ENCODE peak calls at places on chromosomes 2 and 18, in six cellular contexts. I is H9, A is trophoblast cell, Y is neuronal stem cell, O is mesendoderm, D is IMR-90. V is an unnamed sample.

GRCh38 chr18:35688757-35689156 is 107.2 kb downstream of the GALNT1 start:
- DNase-seq in D (no peak), O (peak; percentile 8), I (no peak), A (no peak), Y (no peak), V (no peak)

GRCh38 chr2:239765076-239765845 is 259.9 kb downstream of the NDUFA10 start:
- DNase-seq in I (no peak), A (no peak), Y (no peak), D (no peak), O (no peak), V (no peak)

GRCh38 chr18:68735498-68736343 is 20.8 kb upstream of the TMX3 start:
- DNase-seq in I (no peak), Y (peak; percentile 35), O (peak; percentile 48), D (peak; percentile 74), A (no peak), V (no peak)

GRCh38 chr2:46818141-46818552 is 97.5 kb downstream of the MCFD2 start:
- DNase-seq in O (no peak), Y (no peak), I (no peak), D (no peak), A (no peak), V (no peak)

GRCh38 chr2:1659951-1660565 is 84.3 kb downstream of the PXDN start:
- DNase-seq in O (no peak), I (peak; percentile 23), D (no peak), Y (no peak), A (no peak), V (no peak)

GRCh38 chr2:3527886-3528785 is 8.8 kb upstream of the ADI1 start:
- DNase-seq in Y (no peak), I (no peak), O (no peak), D (no peak), A (no peak), V (peak; percentile 32)

GRCh38 chr2:4420032-4420431 is 716.7 kb downstream of the DCDC2C start:
- DNase-seq in Y (no peak), D (no peak), A (no peak), I (no peak), O (peak; percentile 68), V (no peak)

GRCh38 chr2:9693138-9693520 is 62.3 kb upstream of the YWHAQ start:
- DNase-seq in O (no peak), I (no peak), A (no peak), D (peak; percentile 48), Y (no peak), V (no peak)

GRCh38 chr2:53512071-53512841 is 255.3 kb upstream of the CHAC2 start:
- DNase-seq in A (peak; percentile 76), Y (no peak), D (peak; percentile 79), I (no peak), O (no peak), V (no peak)

GRCh38 chr2:133986076-133986837 is 267.6 kb upstream of the MGAT5 start:
- DNase-seq in Y (no peak), D (peak; percentile 82), O (peak; percentile 73), I (no peak), A (no peak), V (no peak)

GRCh38 chr2:23460228-23460627 is 75.2 kb downstream of the KLHL29 start:
- DNase-seq in Y (no peak), O (peak; percentile 59), D (peak; percentile 47), A (no peak), I (no peak), V (no peak)

GRCh38 chr2:179974743-179975142 is 32.4 kb downstream of the CWC22 start:
- DNase-seq in A (peak; percentile 91), O (no peak), I (no peak), D (no peak), Y (no peak), V (no peak)

GRCh38 chr18:456361-456821 is 44.1 kb downstream of the COLEC12 start:
- DNase-seq in D (peak; percentile 43), I (no peak), Y (no peak), O (no peak), A (no peak), V (no peak)

GRCh38 chr2:66733361-66733760 is 298.4 kb downstream of the MEIS1 start:
- DNase-seq in I (no peak), Y (no peak), D (no peak), O (no peak), A (no peak), V (no peak)

GRCh38 chr2:21972580-21972979 is 848.8 kb downstream of the TDRD15 start:
- DNase-seq in Y (no peak), A (no peak), I (no peak), D (no peak), O (peak; percentile 16), V (no peak)

GRCh38 chr2:207258191-207258991 is 92.6 kb upstream of the KLF7 start:
- DNase-seq in O (peak; percentile 75), D (peak; percentile 100), A (peak; percentile 89), I (no peak), Y (no peak), V (peak; percentile 33)

GRCh38 chr2:227460079-227460485 is 11.9 kb upstream of the AGFG1 start:
- DNase-seq in I (no peak), Y (no peak), D (peak; percentile 65), A (no peak), O (no peak), V (no peak)

GRCh38 chr2:42844901-42845685 is 52.7 kb upstream of the HAAO start:
- DNase-seq in O (no peak), D (peak; percentile 88), A (no peak), Y (no peak), I (no peak), V (no peak)

GRCh38 chr2:42810971-42811865 is 18.8 kb upstream of the HAAO start:
- DNase-seq in D (peak; percentile 35), O (peak; percentile 89), Y (peak; percentile 56), I (peak; percentile 78), A (no peak), V (peak; percentile 79)

GRCh38 chr2:68024450-68024849 is 38.4 kb downstream of the C1D start:
- DNase-seq in I (no peak), Y (no peak), O (no peak), A (no peak), D (no peak), V (no peak)

GRCh38 chr2:82539222-82539621 is 1919.9 kb downstream of the SUCLG1 start:
- DNase-seq in D (no peak), O (no peak), Y (no peak), A (no peak), I (no peak), V (no peak)

GRCh38 chr2:58046585-58047372 is at the start of gene VRK2:
- DNase-seq in O (peak; percentile 98), Y (peak; percentile 83), D (peak; percentile 87), A (peak; percentile 96), I (peak; percentile 92), V (peak; percentile 88)

GRCh38 chr2:31707992-31708391 is 127.3 kb upstream of the SRD5A2 start:
- DNase-seq in D (no peak), O (no peak), I (no peak), A (no peak), Y (no peak), V (no peak)

GRCh38 chr2:196370386-196370785 is 199.0 kb upstream of the STK17B start:
- DNase-seq in A (no peak), O (peak; percentile 23), D (no peak), I (no peak), Y (no peak), V (no peak)

GRCh38 chr2:46909771-46910419 is 5.7 kb downstream of the MCFD2 start:
- DNase-seq in O (peak; percentile 76), Y (no peak), D (peak; percentile 88), I (no peak), A (no peak), V (no peak)

GRCh38 chr18:79564441-79564840 is 115.2 kb upstream of the CTDP1 start:
- DNase-seq in I (no peak), D (no peak), O (no peak), A (no peak), Y (no peak), V (no peak)

GRCh38 chr2:240405654-240406313 is 29.7 kb upstream of the GPC1 start:
- DNase-seq in A (no peak), O (no peak), Y (no peak), I (peak; percentile 18), D (no peak), V (peak; percentile 32)

DNA sequence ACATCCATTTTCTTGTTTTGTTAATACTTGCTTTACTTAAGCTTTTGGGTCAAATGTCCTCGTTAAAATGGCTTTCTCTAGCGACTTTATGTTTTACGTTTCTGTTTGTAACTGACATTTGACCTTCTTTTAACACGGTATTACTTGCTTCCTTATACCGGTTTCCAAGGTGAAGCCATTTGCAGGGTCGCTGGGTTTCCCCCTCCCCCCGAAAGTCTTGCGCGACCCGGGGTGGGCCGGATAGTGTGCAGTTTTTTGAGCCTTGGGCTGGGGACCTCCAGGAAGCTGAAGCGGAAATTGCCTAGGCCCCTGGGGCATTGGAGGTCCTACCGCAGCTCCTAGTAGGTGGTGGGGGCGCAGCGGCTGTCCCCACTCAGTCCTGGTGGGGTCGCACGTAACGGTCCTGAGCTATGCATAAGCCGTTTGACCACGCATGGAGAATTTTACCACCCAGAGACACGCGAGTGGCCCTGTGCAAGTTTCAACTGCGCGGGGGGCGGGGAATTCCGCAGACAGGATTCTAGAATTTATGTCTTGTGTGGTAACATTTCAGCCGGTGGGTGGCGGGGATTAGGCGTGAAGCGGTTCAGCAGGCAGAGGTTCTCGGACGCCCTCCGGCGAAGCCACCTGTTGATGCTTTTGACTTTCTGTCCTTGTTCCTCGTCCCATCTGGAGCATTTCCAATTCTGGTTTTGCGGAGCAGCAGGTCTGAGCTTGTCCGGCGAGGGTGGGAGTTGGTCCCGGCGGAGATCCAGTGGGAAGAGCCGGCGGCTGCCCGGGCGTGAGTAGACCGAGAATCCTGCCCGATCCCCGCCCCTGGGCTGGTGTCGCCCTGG is 2.4 kb downstream of the CFLAR start:
- DNase-seq in O (peak; percentile 70), I (peak; percentile 81), A (peak; percentile 94), Y (no peak), D (peak; percentile 78), V (no peak)
- H3K4ac ChIP-seq in O (peak overlapping the region; percentile 77), I (no peak overlapping the region), A (no peak overlapping the region), Y (no peak overlapping the region), D (peak overlapping the region; percentile 98), V (no peak overlapping the region)

DNA sequence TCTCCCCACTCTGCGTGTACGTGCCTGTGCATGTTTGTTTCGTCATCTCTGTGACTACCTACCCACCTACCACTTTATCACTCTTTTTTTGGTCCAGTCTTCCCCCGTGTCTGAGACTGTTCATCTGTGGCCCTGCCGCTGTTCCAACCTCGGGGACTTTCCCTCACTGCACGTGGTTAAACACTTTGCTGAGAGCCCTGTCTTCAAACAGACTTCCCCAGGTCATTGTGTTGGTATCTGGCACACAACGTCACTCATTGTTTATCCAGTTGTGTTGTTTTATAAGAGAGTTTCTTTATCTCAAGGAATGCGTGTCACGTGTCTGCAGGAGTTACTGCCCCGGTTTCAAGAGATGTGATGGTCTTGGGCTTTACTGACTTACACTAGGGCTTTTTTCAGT is 262.0 kb upstream of the RASGRP3 start:
- DNase-seq in A (no peak), O (no peak), Y (no peak), D (peak; percentile 87), I (no peak), V (no peak)
- H3K4ac ChIP-seq in A (no peak overlapping the region), O (no peak overlapping the region), Y (no peak overlapping the region), D (peak overlapping the region; percentile 94), I (no peak overlapping the region), V (no peak overlapping the region)

DNA sequence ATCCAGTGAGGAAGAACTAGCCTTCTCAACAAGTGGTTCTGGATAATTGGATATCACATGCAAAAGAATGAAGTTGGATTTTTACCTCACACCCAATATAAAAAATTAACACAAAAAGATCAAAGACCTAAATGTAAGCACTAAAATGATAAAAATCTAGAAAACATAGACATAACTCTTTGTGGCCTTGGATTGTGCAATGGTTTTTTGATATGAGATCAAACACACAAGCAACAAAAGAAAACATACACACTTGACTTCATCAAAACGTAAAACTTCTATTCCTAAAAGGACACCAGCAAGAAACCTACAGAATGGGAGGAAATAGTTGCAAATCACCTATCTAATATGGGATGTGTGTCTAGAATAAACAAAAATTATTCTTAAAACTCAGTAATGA is 54.1 kb upstream of the NFE2L2 start:
- DNase-seq in A (no peak), Y (no peak), D (no peak), I (no peak), O (no peak), V (no peak)
- H3K4ac ChIP-seq in A (no peak overlapping the region), Y (no peak overlapping the region), D (no peak overlapping the region), I (no peak overlapping the region), O (no peak overlapping the region), V (no peak overlapping the region)

GRCh38 chr18:3453540-3454364 is 3.8 kb downstream of the TGIF1 start:
- DNase-seq in D (peak; percentile 98), O (peak; percentile 74), A (peak; percentile 69), Y (peak; percentile 61), I (no peak), V (no peak)
- H3K4ac ChIP-seq in D (peak overlapping the region; percentile 95), O (peak overlapping the region; percentile 64), A (peak overlapping the region; percentile 100), Y (no peak overlapping the region), I (no peak overlapping the region), V (no peak overlapping the region)

V was measured in H1.